ENCODE peak calls at places on chromosomes 11 and 22, in five cellular contexts. X is body of pancreas, K is tibial nerve, A is breast epithelium, Z is A549. F is an unnamed sample.

GRCh38 chr11:7254731-7255291 is 3.1 kb downstream of the SYT9 start:
- DNase-seq in X (no peak), K (no peak), A (no peak), Z (no peak), F (no peak)

GRCh38 chr11:34523053-34523452 is 9.5 kb upstream of the ELF5 start:
- DNase-seq in X (no peak), K (no peak), A (no peak), Z (no peak), F (no peak)

GRCh38 chr11:93236741-93237675 is 39.2 kb upstream of the SLC36A4 start:
- DNase-seq in X (peak), K (no peak), A (no peak), Z (peak), F (no peak)

GRCh38 chr11:103978588-103979580 is 57.6 kb upstream of the DDI1 start:
- DNase-seq in X (no peak), K (no peak), A (no peak), Z (no peak), F (no peak)

GRCh38 chr11:45254070-45254469 is 32.1 kb downstream of the SYT13 start:
- DNase-seq in X (no peak), K (no peak), A (no peak), Z (no peak), F (no peak)

GRCh38 chr11:73379189-73379880 is 3.1 kb downstream of the RELT start:
- DNase-seq in X (peak), K (no peak), A (peak), Z (no peak), F (no peak)

GRCh38 chr11:441418-442274 is at the start of gene ANO9:
- DNase-seq in X (peak), K (no peak), A (peak), Z (no peak), F (peak)

GRCh38 chr11:38543311-38543710 is 1945.3 kb upstream of the RAG2 start:
- DNase-seq in X (no peak), K (no peak), A (no peak), Z (no peak), F (no peak)

GRCh38 chr22:27669798-27670599 is 131.6 kb downstream of the MN1 start:
- DNase-seq in X (peak), K (no peak), A (no peak), Z (no peak), F (no peak)

GRCh38 chr11:111457731-111458368 is 54.3 kb downstream of the BTG4 start:
- DNase-seq in X (no peak), K (no peak), A (no peak), Z (no peak), F (no peak)

GRCh38 chr11:133547808-133548494 is 15.7 kb upstream of the OPCML start:
- DNase-seq in X (no peak), K (no peak), A (no peak), Z (no peak), F (no peak)

GRCh38 chr11:130571947-130572584 is 123.6 kb downstream of the ADAMTS15 start:
- DNase-seq in X (no peak), K (no peak), A (no peak), Z (no peak), F (no peak)

GRCh38 chr11:30586251-30587144 is at the start of gene MPPED2:
- DNase-seq in X (peak), K (no peak), A (peak), Z (peak), F (peak)

GRCh38 chr11:109819410-109819809 is 273.8 kb upstream of the ZC3H12C start:
- DNase-seq in X (no peak), K (no peak), A (no peak), Z (no peak), F (no peak)

GRCh38 chr11:130545449-130546072 is 97.1 kb downstream of the ADAMTS15 start:
- DNase-seq in X (no peak), K (no peak), A (no peak), Z (no peak), F (no peak)

GRCh38 chr11:26227311-26227710 is 104.6 kb upstream of the ANO3 start:
- DNase-seq in X (no peak), K (no peak), A (no peak), Z (peak), F (no peak)

GRCh38 chr11:36012979-36013378 is 69.1 kb downstream of the LDLRAD3 start:
- DNase-seq in X (no peak), K (no peak), A (no peak), Z (no peak), F (no peak)

GRCh38 chr11:19321351-19321750 is 80.6 kb upstream of the E2F8 start:
- DNase-seq in X (no peak), K (no peak), A (no peak), Z (no peak), F (no peak)

DNA sequence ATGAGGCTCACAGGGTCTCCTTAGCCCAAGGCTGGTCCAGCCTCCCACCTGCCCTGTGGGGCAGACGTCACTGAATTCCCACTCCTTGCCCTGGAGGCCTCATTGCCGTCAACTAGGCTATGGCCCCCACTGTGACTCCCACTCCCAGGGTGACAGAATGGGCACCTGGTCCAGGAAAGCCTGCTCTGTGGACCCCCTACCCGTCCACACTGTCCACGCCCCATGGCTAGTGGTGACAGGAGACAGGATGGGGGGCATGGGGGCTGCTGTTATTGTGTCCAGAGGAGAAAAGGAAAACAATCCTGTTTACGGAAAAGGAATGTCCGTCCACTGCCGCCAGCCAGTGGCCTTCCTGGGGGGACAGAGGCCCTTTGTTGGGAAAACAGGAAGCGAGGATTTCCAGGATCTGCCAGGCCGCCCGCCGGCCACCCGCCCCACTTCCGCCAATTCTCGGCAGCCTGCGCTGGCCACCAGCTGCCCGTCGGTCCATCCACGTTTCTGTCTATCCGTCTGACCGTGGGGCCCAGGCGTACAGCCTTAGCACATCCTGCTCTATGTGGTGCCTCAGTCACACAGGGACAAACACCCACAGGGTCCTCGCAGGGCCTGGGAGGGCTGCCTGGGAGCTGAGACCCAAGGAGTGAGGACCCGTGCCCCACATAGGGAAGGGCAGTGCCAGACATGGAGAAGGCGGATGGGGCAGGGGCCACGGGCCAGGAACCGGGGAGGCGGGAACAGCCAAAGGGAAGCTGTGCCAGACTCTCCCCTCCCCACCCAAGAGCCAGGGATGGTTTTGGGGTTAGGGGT is 19.5 kb downstream of the CRELD2 start:
- DNase-seq in X (peak), K (no peak), A (no peak), Z (no peak), F (no peak)
- H3K27ac ChIP-seq in X (peak), K (peak), A (peak), Z (no peak), F (peak)

GRCh38 chr22:46971776-46972150 is 209.3 kb downstream of the TBC1D22A start:
- DNase-seq in X (no peak), K (no peak), A (no peak), Z (no peak), F (no peak)
- H3K27ac ChIP-seq in X (peak), K (no peak), A (peak), Z (no peak), F (peak)

GRCh38 chr11:108228236-108228635 is 5.4 kb downstream of the ATM start:
- DNase-seq in X (no peak), K (no peak), A (no peak), Z (no peak), F (no peak)

GRCh38 chr11:108224366-108224765 is 1.5 kb downstream of the ATM start:
- DNase-seq in X (no peak), K (no peak), A (no peak), Z (no peak), F (no peak)

GRCh38 chr11:108223449-108224149 is 732 bp downstream of the ATM start:
- DNase-seq in X (no peak), K (no peak), A (no peak), Z (no peak), F (no peak)

GRCh38 chr11:108224908-108225786 is 2.3 kb downstream of the ATM start:
- DNase-seq in X (no peak), K (no peak), A (no peak), Z (no peak), F (no peak)

DNA sequence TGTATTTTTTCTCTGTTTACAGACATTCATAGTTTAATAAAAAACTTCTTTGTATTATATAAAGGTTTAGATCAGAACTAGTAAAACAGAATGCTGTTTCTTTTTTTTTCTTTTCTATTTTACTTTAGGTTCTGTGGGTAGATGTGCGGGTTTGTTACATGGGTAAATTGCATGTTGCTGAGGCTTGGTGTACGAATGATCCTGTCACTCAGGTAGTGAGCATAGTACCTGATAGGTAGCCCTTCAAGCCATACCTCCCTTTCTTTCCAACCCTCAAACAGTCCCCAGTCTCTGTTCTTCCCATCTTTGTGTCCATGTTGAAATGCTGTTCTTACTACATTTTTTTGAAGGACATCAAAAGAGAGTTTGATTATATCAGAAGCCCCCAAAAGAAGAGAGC is 3.2 kb downstream of the ATM start:
- DNase-seq in X (no peak), K (no peak), A (no peak), Z (no peak), F (no peak)
- H3K27ac ChIP-seq in X (no peak), K (peak), A (no peak), Z (no peak), F (peak)

GRCh38 chr11:95413761-95414160 is 182.8 kb upstream of the SESN3 start:
- DNase-seq in X (no peak), K (no peak), A (no peak), Z (no peak), F (no peak)

GRCh38 chr11:95414217-95414616 is 183.2 kb upstream of the SESN3 start:
- DNase-seq in X (no peak), K (no peak), A (no peak), Z (no peak), F (no peak)

GRCh38 chr11:95415837-95416288 is 184.9 kb upstream of the SESN3 start:
- DNase-seq in X (no peak), K (no peak), A (no peak), Z (no peak), F (no peak)

GRCh38 chr11:95413021-95413420 is 182.0 kb upstream of the SESN3 start:
- DNase-seq in X (no peak), K (no peak), A (no peak), Z (no peak), F (no peak)

GRCh38 chr11:95412074-95412473 is 181.1 kb upstream of the SESN3 start:
- DNase-seq in X (no peak), K (no peak), A (no peak), Z (no peak), F (no peak)
- H3K27ac ChIP-seq in X (no peak), K (no peak), A (no peak), Z (no peak), F (no peak)

GRCh38 chr22:45602004-45602733 is 69.5 kb upstream of the ATXN10 start:
- DNase-seq in X (no peak), K (no peak), A (no peak), Z (no peak), F (no peak)

GRCh38 chr22:45600791-45601730 is 70.6 kb upstream of the ATXN10 start:
- DNase-seq in X (no peak), K (no peak), A (no peak), Z (no peak), F (no peak)

GRCh38 chr22:45602824-45603301 is 68.8 kb upstream of the ATXN10 start:
- DNase-seq in X (peak), K (no peak), A (no peak), Z (no peak), F (no peak)

GRCh38 chr22:45604239-45604711 is 67.4 kb upstream of the ATXN10 start:
- DNase-seq in X (no peak), K (no peak), A (peak), Z (peak), F (no peak)

GRCh38 chr22:45603631-45604030 is 68.0 kb upstream of the ATXN10 start:
- DNase-seq in X (no peak), K (no peak), A (no peak), Z (no peak), F (no peak)
- H3K27ac ChIP-seq in X (no peak), K (no peak), A (peak), Z (peak), F (no peak)

GRCh38 chr11:124207102-124207792 is 24.1 kb downstream of the OR10D3 start:
- DNase-seq in X (no peak), K (no peak), A (no peak), Z (no peak), F (no peak)
- H3K27ac ChIP-seq in X (no peak), K (no peak), A (no peak), Z (no peak), F (no peak)

DNA sequence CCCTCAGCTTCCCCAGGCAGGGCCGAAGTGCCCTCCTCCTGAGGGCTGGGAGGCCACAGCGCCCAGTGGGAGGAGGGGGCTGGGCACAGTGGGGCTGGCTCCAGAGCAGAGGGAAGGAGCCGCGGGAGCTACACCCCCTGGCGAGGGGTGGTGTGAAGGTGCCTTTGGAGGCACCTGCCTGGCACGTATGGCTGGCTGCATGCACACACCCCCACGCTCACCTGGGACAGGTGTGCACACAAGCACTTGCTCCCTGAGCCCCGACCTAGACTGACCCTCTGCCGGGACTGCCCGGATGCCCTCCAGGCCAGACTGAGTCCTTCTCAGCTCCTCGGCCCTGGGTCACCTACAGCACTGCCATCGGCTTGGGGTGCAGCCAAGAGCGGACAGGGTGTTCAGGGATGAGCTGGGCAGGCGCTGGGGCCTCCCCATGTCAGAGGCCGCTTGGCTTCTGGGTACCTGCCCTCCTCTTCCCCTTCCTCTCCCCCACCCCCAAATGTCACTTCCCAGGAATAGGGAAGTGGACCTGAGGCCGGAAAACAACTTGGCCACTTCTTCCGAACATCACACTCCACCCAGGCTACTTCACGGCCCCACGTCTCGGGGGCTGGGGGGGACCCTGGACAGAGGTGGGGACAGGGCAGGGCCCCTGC is 7.4 kb upstream of the PIM3 start:
- DNase-seq in X (peak), K (no peak), A (no peak), Z (no peak), F (peak)
- H3K27ac ChIP-seq in X (peak), K (peak), A (peak), Z (peak), F (peak)

GRCh38 chr11:72002841-72003775 is 4.4 kb downstream of the IL18BP start:
- DNase-seq in X (no peak), K (no peak), A (no peak), Z (no peak), F (no peak)

GRCh38 chr11:71999813-72000590 is 1.3 kb downstream of the IL18BP start:
- DNase-seq in X (no peak), K (no peak), A (no peak), Z (no peak), F (no peak)

GRCh38 chr11:72001834-72002591 is 3.3 kb downstream of the IL18BP start:
- DNase-seq in X (no peak), K (no peak), A (no peak), Z (no peak), F (no peak)

GRCh38 chr11:72000591-72000867 is 1.8 kb downstream of the IL18BP start:
- DNase-seq in X (no peak), K (no peak), A (no peak), Z (no peak), F (no peak)

GRCh38 chr11:72001255-72001654 is 2.5 kb downstream of the IL18BP start:
- DNase-seq in X (no peak), K (no peak), A (no peak), Z (no peak), F (no peak)
- H3K27ac ChIP-seq in X (no peak), K (no peak), A (no peak), Z (no peak), F (no peak)